ENCODE peak calls at places on chromosomes 6 and 20, in ten cellular contexts. P is bronchial epithelial cell, K is adrenal gland, N is AG10803, O is GM10248, Y is HepG2, V is nephron progenitor cell, H is esophagus squamous epithelium, L is fibroblast of villous mesenchyme, Q is lung. R is an unnamed sample.
A peak's percentile ranks its signal among the peaks of the same experiment; 100 is the strongest.

GRCh38 chr6:153231048-153231635 is 100.1 kb upstream of the RGS17 start:
- DNase-seq in P (peak; percentile 48), K (peak; percentile 31), N (peak; percentile 15), O (peak; percentile 6), Y (peak; percentile 40), V (peak; percentile 81), H (no peak), L (peak; percentile 54), Q (peak; percentile 47), R (peak; percentile 16)

GRCh38 chr20:64188682-64189529 is 24.7 kb downstream of the MYT1 start:
- DNase-seq in P (peak; percentile 49), K (no peak), N (peak; percentile 29), O (no peak), Y (peak; percentile 100), V (no peak), H (no peak), L (peak; percentile 6), Q (no peak), R (no peak)

GRCh38 chr6:53679446-53679933 is 13.9 kb upstream of the KLHL31 start:
- DNase-seq in P (peak; percentile 65), K (no peak), N (peak; percentile 47), O (peak; percentile 20), Y (peak; percentile 62), V (no peak), H (no peak), L (peak; percentile 40), Q (no peak), R (peak; percentile 16)

GRCh38 chr6:93454533-93454932 is 35.2 kb upstream of the EPHA7 start:
- DNase-seq in P (no peak), K (no peak), N (no peak), O (no peak), Y (no peak), V (no peak), H (no peak), L (no peak), Q (no peak), R (no peak)

GRCh38 chr20:62820208-62820961 is 3.5 kb downstream of the COL9A3 start:
- DNase-seq in P (no peak), K (no peak), N (no peak), O (no peak), Y (no peak), V (no peak), H (no peak), L (no peak), Q (no peak), R (no peak)

GRCh38 chr6:148934956-148935355 is 188.1 kb downstream of the UST start:
- DNase-seq in P (no peak), K (no peak), N (peak; percentile 72), O (no peak), Y (no peak), V (no peak), H (no peak), L (no peak), Q (no peak), R (no peak)

GRCh38 chr6:158040051-158040803 is 58.6 kb downstream of the SYNJ2 start:
- DNase-seq in P (peak; percentile 96), K (peak; percentile 54), N (peak; percentile 90), O (peak; percentile 56), Y (peak; percentile 99), V (no peak), H (no peak), L (peak; percentile 98), Q (no peak), R (peak; percentile 58)

GRCh38 chr6:144064831-144065668 is 30.3 kb downstream of the SF3B5 start:
- DNase-seq in P (no peak), K (no peak), N (no peak), O (peak; percentile 29), Y (no peak), V (no peak), H (no peak), L (no peak), Q (no peak), R (peak; percentile 36)

GRCh38 chr6:109073344-109074235 is 21.1 kb downstream of the SESN1 start:
- DNase-seq in P (peak; percentile 59), K (peak; percentile 55), N (peak; percentile 76), O (peak; percentile 39), Y (peak; percentile 67), V (peak; percentile 41), H (no peak), L (peak; percentile 86), Q (no peak), R (peak; percentile 56)

GRCh38 chr20:3935956-3936340 is 46.8 kb downstream of the PANK2 start:
- DNase-seq in P (no peak), K (no peak), N (no peak), O (no peak), Y (no peak), V (no peak), H (no peak), L (no peak), Q (no peak), R (no peak)

GRCh38 chr6:47241742-47242482 is 67.8 kb downstream of the TNFRSF21 start:
- DNase-seq in P (no peak), K (no peak), N (peak; percentile 30), O (no peak), Y (no peak), V (no peak), H (no peak), L (peak; percentile 83), Q (no peak), R (no peak)

GRCh38 chr6:75460636-75461035 is 33.0 kb downstream of the FILIP1 start:
- DNase-seq in P (peak; percentile 31), K (no peak), N (peak; percentile 15), O (no peak), Y (no peak), V (no peak), H (no peak), L (peak; percentile 20), Q (no peak), R (no peak)

GRCh38 chr6:129947797-129948196 is 70.6 kb upstream of the L3MBTL3 start:
- DNase-seq in P (no peak), K (no peak), N (no peak), O (no peak), Y (no peak), V (no peak), H (no peak), L (no peak), Q (no peak), R (no peak)

DNA sequence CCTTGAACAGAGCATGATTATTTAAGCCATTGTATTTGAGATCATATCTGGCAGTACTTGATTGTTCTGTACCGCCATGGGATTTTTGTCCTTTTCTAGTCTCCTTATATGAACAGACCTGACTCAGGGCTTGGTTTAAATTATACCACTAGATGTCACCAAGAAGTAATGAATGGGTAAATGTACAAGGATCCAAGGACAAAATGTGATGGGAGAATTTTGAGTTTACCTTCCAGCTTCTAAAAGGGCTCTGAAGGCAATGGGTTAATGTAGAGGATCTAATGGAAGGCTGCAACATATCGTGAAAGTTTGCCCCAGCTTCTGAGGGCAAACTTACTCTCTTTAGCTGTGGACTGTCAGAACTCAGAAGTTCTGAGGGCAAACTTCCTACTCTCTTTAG is 12.0 kb downstream of the RNF8 start:
- DNase-seq in P (peak; percentile 35), K (no peak), N (peak; percentile 17), O (no peak), Y (peak; percentile 42), V (no peak), H (no peak), L (no peak), Q (no peak), R (no peak)
- TF ChIP-seq CTCF in P (peak; percentile 12), K (peak; percentile 12), N (peak; percentile 35), O (peak; percentile 16), Y (peak; percentile 55), V (no peak), H (peak; percentile 8), L (peak; percentile 24), Q (no peak), R (no peak)

GRCh38 chr6:29617782-29618557 is 15.0 kb downstream of the GABBR1 start:
- DNase-seq in P (no peak), K (no peak), N (no peak), O (no peak), Y (no peak), V (no peak), H (no peak), L (no peak), Q (no peak), R (no peak)
- TF ChIP-seq CTCF in P (peak; percentile 13), K (no peak), N (no peak), O (peak; percentile 29), Y (no peak), V (no peak), H (no peak), L (no peak), Q (no peak), R (peak; percentile 14)

GRCh38 chr20:41342474-41343464 is 2.1 kb downstream of the LPIN3 start:
- DNase-seq in P (no peak), K (no peak), N (no peak), O (no peak), Y (no peak), V (no peak), H (no peak), L (no peak), Q (no peak), R (no peak)

GRCh38 chr20:41344477-41344876 is 3.9 kb downstream of the LPIN3 start:
- DNase-seq in P (peak; percentile 35), K (no peak), N (no peak), O (no peak), Y (no peak), V (no peak), H (no peak), L (no peak), Q (no peak), R (no peak)

GRCh38 chr20:41336711-41337492 is 3.7 kb upstream of the LPIN3 start:
- DNase-seq in P (no peak), K (no peak), N (no peak), O (peak; percentile 6), Y (no peak), V (no peak), H (no peak), L (no peak), Q (no peak), R (no peak)

GRCh38 chr20:41339957-41340326 is 679 bp upstream of the LPIN3 start:
- DNase-seq in P (peak; percentile 79), K (peak; percentile 86), N (peak; percentile 53), O (peak; percentile 88), Y (peak; percentile 81), V (peak; percentile 91), H (no peak), L (peak; percentile 69), Q (peak; percentile 91), R (peak; percentile 86)

GRCh38 chr20:41340327-41341055 is at the start of gene LPIN3:
- DNase-seq in P (peak; percentile 89), K (peak; percentile 88), N (peak; percentile 90), O (peak; percentile 87), Y (peak; percentile 92), V (peak; percentile 94), H (no peak), L (peak; percentile 94), Q (peak; percentile 90), R (peak; percentile 80)
- TF ChIP-seq CTCF in P (peak; percentile 63), K (peak; percentile 21), N (peak; percentile 42), O (no peak), Y (peak; percentile 94), V (peak; percentile 22), H (no peak), L (peak; percentile 28), Q (no peak), R (no peak)

GRCh38 chr6:121443953-121444590 is 8.6 kb downstream of the GJA1 start:
- DNase-seq in P (peak; percentile 12), K (no peak), N (peak; percentile 17), O (no peak), Y (no peak), V (no peak), H (no peak), L (no peak), Q (no peak), R (no peak)
- TF ChIP-seq CTCF in P (no peak), K (no peak), N (no peak), O (no peak), Y (no peak), V (no peak), H (no peak), L (no peak), Q (no peak), R (no peak)

GRCh38 chr20:43514062-43514971 is 6.8 kb downstream of the L3MBTL1 start:
- DNase-seq in P (peak; percentile 90), K (peak; percentile 97), N (peak; percentile 98), O (peak; percentile 97), Y (peak; percentile 100), V (peak; percentile 97), H (peak; percentile 78), L (peak; percentile 99), Q (peak; percentile 97), R (peak; percentile 96)
- TF ChIP-seq CTCF in P (peak; percentile 44), K (peak; percentile 34), N (peak; percentile 29), O (peak; percentile 22), Y (peak; percentile 80), V (no peak), H (no peak), L (peak; percentile 38), Q (no peak), R (peak; percentile 14)

R was measured in GM20000.